ENCODE peak calls at places on chromosomes 3 and 15, in seven cellular contexts. One of them, this sample, is unnamed.

GRCh38 chr3:189712906-189713483 is 81.8 kb downstream of the TP63 start:
- DNase-seq in GM12892: no peak
- DNase-seq in HL-60: no peak
- DNase-seq in suprapubic skin: no peak
- DNase-seq in lung microvascular endothelial cell: no peak
- DNase-seq in GM04503: no peak
- DNase-seq in T-cell: no peak
- DNase-seq in this sample: no peak

GRCh38 chr3:166663194-166663593 is 716.9 kb downstream of the ZBBX start:
- DNase-seq in suprapubic skin: no peak
- DNase-seq in T-cell: no peak
- DNase-seq in GM12892: no peak
- DNase-seq in lung microvascular endothelial cell: no peak
- DNase-seq in GM04503: no peak
- DNase-seq in HL-60: no peak
- DNase-seq in this sample: no peak

GRCh38 chr3:28949580-28949979 is 331.3 kb upstream of the RBMS3 start:
- DNase-seq in GM12892: no peak
- DNase-seq in suprapubic skin: no peak
- DNase-seq in HL-60: no peak
- DNase-seq in T-cell: no peak
- DNase-seq in GM04503: no peak
- DNase-seq in lung microvascular endothelial cell: no peak
- DNase-seq in this sample: no peak

GRCh38 chr3:105786241-105786640 is 82.6 kb downstream of the CBLB start:
- DNase-seq in GM04503: no peak
- DNase-seq in GM12892: no peak
- DNase-seq in suprapubic skin: no peak
- DNase-seq in HL-60: no peak
- DNase-seq in lung microvascular endothelial cell: no peak
- DNase-seq in T-cell: no peak
- DNase-seq in this sample: no peak

GRCh38 chr3:131694351-131694750 is 191.6 kb upstream of the MRPL3 start:
- DNase-seq in GM12892: no peak
- DNase-seq in HL-60: no peak
- DNase-seq in GM04503: no peak
- DNase-seq in lung microvascular endothelial cell: no peak
- DNase-seq in suprapubic skin: no peak
- DNase-seq in T-cell: no peak
- DNase-seq in this sample: no peak

GRCh38 chr3:138833908-138834358 is 795 bp downstream of the PIK3CB start:
- DNase-seq in lung microvascular endothelial cell: no peak
- DNase-seq in HL-60: peak
- DNase-seq in suprapubic skin: no peak
- DNase-seq in GM12892: no peak
- DNase-seq in T-cell: no peak
- DNase-seq in GM04503: no peak
- DNase-seq in this sample: peak

GRCh38 chr15:48671381-48672022 is 26.0 kb upstream of the FBN1 start:
- DNase-seq in lung microvascular endothelial cell: peak
- DNase-seq in GM12892: no peak
- DNase-seq in HL-60: no peak
- DNase-seq in suprapubic skin: peak
- DNase-seq in T-cell: no peak
- DNase-seq in GM04503: peak
- DNase-seq in this sample: no peak

GRCh38 chr3:52521488-52521824 is 12.2 kb downstream of the NT5DC2 start:
- DNase-seq in suprapubic skin: no peak
- DNase-seq in T-cell: no peak
- DNase-seq in GM04503: no peak
- DNase-seq in HL-60: no peak
- DNase-seq in lung microvascular endothelial cell: no peak
- DNase-seq in GM12892: no peak
- DNase-seq in this sample: no peak

This sample was measured in endothelial cell of umbilical vein.